ENCODE peak calls at places on chromosomes 11 and 22, in four cellular contexts. X is KBM-7; W is H9; E is stimulated activated CD8-positive, alpha-beta memory T cell treated with anti-CD3 and anti-CD28 coated beads, Interleukin-15, amount 100 ng/mL, for 1 hour. A is an unnamed sample.

GRCh38 chr11:11016123-11016522 is 158.3 kb upstream of the ZBED5 start:
- DNase-seq in X (no peak), W (no peak), E (no peak), A (no peak)

GRCh38 chr22:30325065-30325720 is 1.5 kb downstream of the TBC1D10A start:
- DNase-seq in X (no peak), W (no peak), E (no peak), A (no peak)

GRCh38 chr11:93490996-93491618 is 52.1 kb downstream of the SMCO4 start:
- DNase-seq in X (no peak), W (peak), E (no peak), A (no peak)

GRCh38 chr11:35524780-35525179 is 636 bp downstream of the PAMR1 start:
- DNase-seq in X (no peak), W (no peak), E (no peak), A (no peak)

GRCh38 chr11:1640076-1640946 is 10.7 kb downstream of the KRTAP5-5 start:
- DNase-seq in X (peak), W (peak), E (no peak), A (no peak)

GRCh38 chr22:44248926-44249325 is 63.8 kb downstream of the SHISAL1 start:
- DNase-seq in X (no peak), W (no peak), E (no peak), A (no peak)

GRCh38 chr11:77819921-77820564 is 479 bp downstream of the RSF1 start:
- DNase-seq in X (no peak), W (peak), E (no peak), A (no peak)

GRCh38 chr22:41902932-41903421 is 11.9 kb downstream of the SHISA8 start:
- DNase-seq in X (no peak), W (no peak), E (no peak), A (no peak)

GRCh38 chr11:33747969-33748368 is 11.7 kb upstream of the CD59 start:
- DNase-seq in X (no peak), W (no peak), E (no peak), A (no peak)

GRCh38 chr11:64359712-64360402 is 895 bp downstream of the RPS6KA4 start:
- DNase-seq in X (no peak), W (no peak), E (no peak), A (no peak)

GRCh38 chr22:50190182-50190951 is 4.7 kb downstream of the TRABD start:
- DNase-seq in X (peak), W (peak), E (peak), A (no peak)

A was measured in pulmonary artery endothelial cell.